ENCODE peak calls at places on chromosomes 3 and 15, in nine cellular contexts. T, B, G, M, S, O, N, R and I are unnamed samples. For H3K36me3, the result is how much of the 10 kb centered on the place peaks cover.

GRCh38 chr3:87329065-87329464 is 52.7 kb upstream of the POU1F1 start:
- DNase-seq in T (no peak), B (no peak), G (no peak), M (no peak), S (no peak), O (no peak), N (no peak), R (no peak), I (no peak)

GRCh38 chr3:81758275-81758674 is 3.2 kb downstream of the GBE1 start:
- DNase-seq in T (no peak), B (peak), G (no peak), M (peak), S (no peak), O (no peak), N (peak), R (no peak), I (no peak)

GRCh38 chr15:40982855-40983254 is 29.6 kb downstream of the CHAC1 start:
- DNase-seq in T (no peak), B (peak), G (no peak), M (peak), S (no peak), O (no peak), N (peak), R (no peak), I (no peak)

GRCh38 chr3:30156586-30157498 is 449.6 kb upstream of the TGFBR2 start:
- DNase-seq in T (no peak), B (peak), G (no peak), M (no peak), S (no peak), O (no peak), N (no peak), R (no peak), I (no peak)

GRCh38 chr3:194136519-194137313 is 768 bp downstream of the HES1 start:
- DNase-seq in T (peak), B (peak), G (no peak), M (peak), S (peak), O (peak), N (peak), R (peak), I (peak)

GRCh38 chr3:52831500-52832301 is 1.2 kb upstream of the ITIH4 start:
- DNase-seq in T (peak), B (peak), G (peak), M (peak), S (peak), O (peak), N (peak), R (no peak), I (no peak)

GRCh38 chr15:66109826-66110225 is 143.7 kb downstream of the MEGF11 start:
- DNase-seq in T (no peak), B (no peak), G (no peak), M (no peak), S (no peak), O (no peak), N (no peak), R (no peak), I (no peak)

GRCh38 chr3:152480282-152480953 is 211.7 kb downstream of the MBNL1 start:
- DNase-seq in T (no peak), B (no peak), G (no peak), M (no peak), S (no peak), O (no peak), N (no peak), R (no peak), I (no peak)

GRCh38 chr15:40342421-40343313 is 1.9 kb upstream of the CCDC9B start:
- DNase-seq in T (no peak), B (peak), G (no peak), M (no peak), S (no peak), O (no peak), N (no peak), R (no peak), I (no peak)

GRCh38 chr3:127984241-127984975 is 67.8 kb upstream of the SEC61A1 start:
- DNase-seq in T (no peak), B (peak), G (no peak), M (peak), S (no peak), O (no peak), N (no peak), R (no peak), I (no peak)

GRCh38 chr15:94119215-94119815 is 112.0 kb upstream of the MCTP2 start:
- DNase-seq in T (no peak), B (no peak), G (no peak), M (no peak), S (no peak), O (no peak), N (peak), R (peak), I (no peak)

GRCh38 chr15:64521201-64521600 is 60.8 kb downstream of the ZNF609 start:
- DNase-seq in T (no peak), B (no peak), G (no peak), M (no peak), S (no peak), O (no peak), N (no peak), R (no peak), I (no peak)

GRCh38 chr3:140974900-140975299 is 33.3 kb downstream of the SLC25A36 start:
- DNase-seq in T (no peak), B (no peak), G (no peak), M (no peak), S (no peak), O (no peak), N (no peak), R (no peak), I (no peak)

GRCh38 chr3:170320471-170321121 is 36.9 kb upstream of the SKIL start:
- DNase-seq in T (no peak), B (peak), G (no peak), M (no peak), S (no peak), O (no peak), N (no peak), R (peak), I (no peak)

GRCh38 chr3:157240413-157240812 is 80.5 kb upstream of the CCNL1 start:
- DNase-seq in T (no peak), B (no peak), G (no peak), M (no peak), S (no peak), O (no peak), N (no peak), R (no peak), I (no peak)

GRCh38 chr15:41944313-41944940 is 27.9 kb downstream of the EHD4 start:
- DNase-seq in T (peak), B (peak), G (peak), M (peak), S (no peak), O (no peak), N (peak), R (peak), I (peak)

GRCh38 chr3:129015388-129016105 is 14.4 kb downstream of the EFCC1 start:
- DNase-seq in T (no peak), B (no peak), G (no peak), M (no peak), S (no peak), O (no peak), N (no peak), R (no peak), I (no peak)

GRCh38 chr3:124034016-124034808 is 42.3 kb upstream of the ROPN1 start:
- DNase-seq in T (peak), B (no peak), G (no peak), M (no peak), S (peak), O (peak), N (peak), R (peak), I (no peak)

GRCh38 chr3:115958531-115958930 is 335.2 kb downstream of the GAP43 start:
- DNase-seq in T (no peak), B (no peak), G (no peak), M (no peak), S (no peak), O (no peak), N (no peak), R (no peak), I (no peak)

GRCh38 chr15:38474155-38474757 is 20.3 kb downstream of the FAM98B start:
- DNase-seq in T (peak), B (peak), G (peak), M (peak), S (peak), O (no peak), N (no peak), R (peak), I (no peak)

GRCh38 chr3:71152892-71153265 is 430.6 kb downstream of the FOXP1 start:
- DNase-seq in T (no peak), B (no peak), G (no peak), M (no peak), S (peak), O (no peak), N (no peak), R (peak), I (no peak)

GRCh38 chr15:22887157-22887951 is 48.9 kb downstream of the NIPA2 start:
- DNase-seq in T (no peak), B (peak), G (no peak), M (peak), S (no peak), O (no peak), N (no peak), R (no peak), I (no peak)

GRCh38 chr15:59190291-59190690 is 16.4 kb upstream of the LDHAL6B start:
- DNase-seq in T (no peak), B (no peak), G (no peak), M (no peak), S (no peak), O (no peak), N (no peak), R (no peak), I (no peak)
- H3K36me3 ChIP-seq in T (under half), B (under half), G (under half), M (under half), S (under half), O (under half), N (under half), R (under half), I (half or more)

DNA sequence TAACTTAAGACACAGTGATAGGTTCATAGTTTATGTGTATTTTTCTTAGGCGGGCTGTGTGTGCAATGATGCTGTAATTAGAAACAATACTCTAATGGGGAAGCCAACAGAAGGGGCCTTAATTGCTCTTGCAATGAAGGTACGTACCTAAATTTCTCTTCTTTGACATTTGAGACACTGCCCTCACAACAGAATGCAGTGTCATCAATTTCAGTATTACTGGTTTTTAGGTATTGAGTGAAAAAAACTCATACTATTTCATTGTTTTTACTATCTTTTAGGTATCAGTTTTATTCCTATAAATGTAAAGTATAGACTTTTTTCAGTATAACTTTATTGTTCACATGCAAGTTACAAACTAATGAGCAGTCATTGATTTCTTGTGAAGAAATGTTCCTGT is 59.3 kb downstream of the ASTE1 start:
- DNase-seq in T (no peak), B (no peak), G (no peak), M (no peak), S (no peak), O (no peak), N (no peak), R (no peak), I (no peak)
- H3K36me3 ChIP-seq in T (under half), B (under half), G (under half), M (under half), S (under half), O (under half), N (under half), R (half or more), I (half or more)

GRCh38 chr3:48960841-48961413 is 29.1 kb upstream of the P4HTM start:
- DNase-seq in T (no peak), B (no peak), G (no peak), M (no peak), S (no peak), O (no peak), N (no peak), R (peak), I (no peak)
- H3K36me3 ChIP-seq in T (under half), B (under half), G (under half), M (under half), S (under half), O (under half), N (under half), R (under half), I (under half)

GRCh38 chr3:16316396-16316795 is 51.4 kb downstream of the OXNAD1 start:
- DNase-seq in T (no peak), B (no peak), G (no peak), M (no peak), S (no peak), O (no peak), N (no peak), R (no peak), I (no peak)

GRCh38 chr3:16318216-16318615 is 53.2 kb downstream of the OXNAD1 start:
- DNase-seq in T (no peak), B (peak), G (no peak), M (no peak), S (no peak), O (no peak), N (no peak), R (no peak), I (no peak)

GRCh38 chr3:16319307-16319706 is 54.3 kb downstream of the OXNAD1 start:
- DNase-seq in T (no peak), B (no peak), G (peak), M (no peak), S (no peak), O (no peak), N (no peak), R (peak), I (no peak)

GRCh38 chr3:16316847-16317560 is 52.0 kb downstream of the OXNAD1 start:
- DNase-seq in T (no peak), B (no peak), G (no peak), M (no peak), S (no peak), O (no peak), N (no peak), R (no peak), I (no peak)

DNA sequence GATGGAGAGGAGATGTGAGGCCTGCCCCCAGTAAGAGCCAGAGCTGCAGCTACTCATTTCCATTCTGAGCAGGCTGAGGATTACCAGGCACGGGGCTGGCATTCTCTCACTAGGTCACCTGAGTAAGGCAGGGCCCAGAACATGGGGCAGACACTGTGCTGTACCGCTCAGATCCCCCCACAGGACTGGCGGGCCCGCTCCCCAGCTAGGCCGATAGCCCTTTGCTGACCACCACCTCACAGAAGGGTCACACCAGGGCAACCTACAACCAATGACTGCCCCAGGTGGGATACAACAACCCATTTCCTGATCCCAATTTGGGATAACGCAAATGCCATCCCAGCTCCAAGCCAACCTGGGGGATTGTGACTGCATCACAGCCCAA is 52.5 kb downstream of the OXNAD1 start:
- DNase-seq in T (no peak), B (no peak), G (no peak), M (no peak), S (no peak), O (no peak), N (no peak), R (no peak), I (no peak)
- H3K36me3 ChIP-seq in T (under half), B (under half), G (under half), M (under half), S (under half), O (under half), N (under half), R (under half), I (half or more)

GRCh38 chr3:120417272-120417911 is 33.4 kb downstream of the FSTL1 start:
- DNase-seq in T (peak), B (peak), G (peak), M (peak), S (peak), O (peak), N (peak), R (peak), I (peak)
- H3K36me3 ChIP-seq in T (under half), B (under half), G (under half), M (under half), S (under half), O (under half), N (under half), R (under half), I (under half)

DNA sequence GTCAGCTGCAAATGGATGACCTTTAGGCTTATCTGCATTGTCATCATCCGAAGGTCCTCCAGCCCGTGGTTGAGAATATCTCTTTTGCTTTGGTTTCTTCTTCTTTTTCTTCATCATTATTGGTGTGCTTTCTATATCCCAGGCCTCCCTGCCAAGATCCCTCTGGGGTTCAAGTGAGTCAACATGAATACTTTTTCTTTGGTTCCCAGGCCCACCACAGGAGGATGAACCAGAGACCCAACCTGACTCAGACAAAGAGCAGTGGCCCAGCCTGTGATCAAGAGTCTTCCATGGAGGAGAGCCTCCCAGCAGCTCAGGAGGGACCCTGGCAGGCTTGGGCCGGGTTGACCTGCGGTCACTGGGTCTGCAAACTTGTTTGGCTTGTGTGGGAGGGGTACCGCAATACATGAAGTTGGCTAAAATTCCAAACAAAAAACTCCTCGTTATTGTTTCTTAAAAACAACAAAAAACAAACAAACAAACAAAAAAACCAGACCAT is 104.2 kb downstream of the MAP4 start:
- DNase-seq in T (no peak), B (peak), G (no peak), M (no peak), S (no peak), O (no peak), N (no peak), R (no peak), I (no peak)
- H3K36me3 ChIP-seq in T (under half), B (under half), G (under half), M (under half), S (under half), O (under half), N (under half), R (half or more), I (half or more)

GRCh38 chr15:70060214-70061085 is 37.3 kb downstream of the TLE3 start:
- DNase-seq in T (no peak), B (no peak), G (no peak), M (no peak), S (no peak), O (peak), N (no peak), R (no peak), I (no peak)

GRCh38 chr15:70058642-70059360 is 38.9 kb downstream of the TLE3 start:
- DNase-seq in T (no peak), B (no peak), G (no peak), M (no peak), S (no peak), O (peak), N (no peak), R (no peak), I (peak)

GRCh38 chr15:70056091-70056680 is 41.5 kb downstream of the TLE3 start:
- DNase-seq in T (no peak), B (no peak), G (no peak), M (no peak), S (no peak), O (peak), N (no peak), R (no peak), I (peak)

GRCh38 chr15:70059476-70060213 is 38.1 kb downstream of the TLE3 start:
- DNase-seq in T (no peak), B (no peak), G (no peak), M (no peak), S (no peak), O (peak), N (no peak), R (no peak), I (no peak)

GRCh38 chr15:70057931-70058641 is 39.6 kb downstream of the TLE3 start:
- DNase-seq in T (no peak), B (no peak), G (no peak), M (no peak), S (no peak), O (peak), N (no peak), R (no peak), I (peak)
- H3K36me3 ChIP-seq in T (under half), B (half or more), G (under half), M (under half), S (half or more), O (under half), N (under half), R (half or more), I (half or more)